ENCODE peak calls at places on chromosomes 12 and 14, in eight cellular contexts. K, H, A, G, E, X, U and W are unnamed samples.

GRCh38 chr12:12562016-12562483 is 613 bp downstream of the DUSP16 start:
- DNase-seq in K (peak), H (peak), A (no peak), G (peak), E (peak), X (peak), U (no peak), W (no peak)

GRCh38 chr12:4717806-4718205 is 2.4 kb upstream of the GALNT8 start:
- DNase-seq in K (no peak), H (no peak), A (no peak), G (no peak), E (no peak), X (no peak), U (no peak), W (no peak)

GRCh38 chr14:78848234-78848820 is 678.2 kb downstream of the NRXN3 start:
- DNase-seq in K (no peak), H (no peak), A (peak), G (peak), E (peak), X (peak), U (peak), W (peak)

GRCh38 chr12:92899388-92900001 is 29.6 kb downstream of the EEA1 start:
- DNase-seq in K (no peak), H (no peak), A (no peak), G (no peak), E (no peak), X (peak), U (peak), W (peak)

GRCh38 chr14:31124197-31124596 is 83.4 kb downstream of the HECTD1 start:
- DNase-seq in K (no peak), H (no peak), A (no peak), G (no peak), E (no peak), X (no peak), U (no peak), W (no peak)

GRCh38 chr14:36955376-36955775 is 217.0 kb downstream of the SLC25A21 start:
- DNase-seq in K (no peak), H (no peak), A (no peak), G (no peak), E (no peak), X (no peak), U (no peak), W (no peak)

GRCh38 chr12:114096461-114096860 is 130.3 kb upstream of the RBM19 start:
- DNase-seq in K (no peak), H (no peak), A (no peak), G (no peak), E (no peak), X (no peak), U (no peak), W (no peak)

GRCh38 chr14:51139221-51139681 is 44.3 kb upstream of the TRIM9 start:
- DNase-seq in K (no peak), H (no peak), A (peak), G (no peak), E (no peak), X (no peak), U (no peak), W (no peak)

GRCh38 chr14:84303140-84303539 is 1226.8 kb upstream of the FLRT2 start:
- DNase-seq in K (no peak), H (no peak), A (no peak), G (no peak), E (no peak), X (no peak), U (no peak), W (no peak)

GRCh38 chr12:9039397-9039977 is 50.1 kb downstream of the KLRG1 start:
- DNase-seq in K (peak), H (no peak), A (peak), G (peak), E (peak), X (peak), U (no peak), W (peak)

GRCh38 chr14:105397350-105397931 is 897 bp upstream of the TEX22 start:
- DNase-seq in K (no peak), H (no peak), A (no peak), G (no peak), E (no peak), X (no peak), U (no peak), W (no peak)

GRCh38 chr12:123270380-123271181 is 1.1 kb downstream of the CDK2AP1 start:
- DNase-seq in K (no peak), H (peak), A (peak), G (peak), E (no peak), X (no peak), U (no peak), W (no peak)

GRCh38 chr12:87413784-87414183 is 615.4 kb downstream of the C12orf50 start:
- DNase-seq in K (no peak), H (no peak), A (no peak), G (no peak), E (no peak), X (no peak), U (no peak), W (no peak)

GRCh38 chr12:111437816-111438454 is 32.2 kb downstream of the SH2B3 start:
- DNase-seq in K (no peak), H (no peak), A (peak), G (no peak), E (no peak), X (peak), U (peak), W (peak)

GRCh38 chr12:29116414-29116813 is 32.7 kb upstream of the FAR2 start:
- DNase-seq in K (no peak), H (no peak), A (no peak), G (no peak), E (no peak), X (no peak), U (no peak), W (no peak)

GRCh38 chr12:62813031-62813829 is 121.7 kb downstream of the PPM1H start:
- DNase-seq in K (no peak), H (peak), A (peak), G (peak), E (peak), X (peak), U (peak), W (peak)

GRCh38 chr12:53232641-53233538 is 881 bp upstream of the RARG start:
- DNase-seq in K (no peak), H (peak), A (peak), G (peak), E (peak), X (peak), U (peak), W (no peak)

GRCh38 chr12:116882742-116883141 is 1.5 kb upstream of the HRK start:
- DNase-seq in K (peak), H (no peak), A (no peak), G (peak), E (no peak), X (peak), U (no peak), W (peak)